ENCODE peak calls at places on chromosomes 13 and 19, in five cellular contexts. One of them, this sample, is unnamed.

GRCh38 chr13:35472308-35473008 is 4.0 kb downstream of the MAB21L1 start:
- DNase-seq in IMR-90: no peak
- DNase-seq in K562: no peak
- DNase-seq in HepG2: no peak
- DNase-seq in H1: no peak
- DNase-seq in this sample: no peak

GRCh38 chr13:48602296-48603040 is 51.3 kb upstream of the CYSLTR2 start:
- DNase-seq in HepG2: no peak
- DNase-seq in K562: no peak
- DNase-seq in IMR-90: no peak
- DNase-seq in H1: no peak
- DNase-seq in this sample: no peak

GRCh38 chr19:57566396-57567256 is 7.0 kb upstream of the ZNF550 start:
- DNase-seq in HepG2: no peak
- DNase-seq in IMR-90: peak; percentile 38
- DNase-seq in H1: no peak
- DNase-seq in K562: no peak
- DNase-seq in this sample: no peak

GRCh38 chr19:35704218-35704617 is at the start of gene ZBTB32:
- DNase-seq in H1: no peak
- DNase-seq in IMR-90: peak; percentile 61
- DNase-seq in HepG2: no peak
- DNase-seq in K562: peak; percentile 95
- DNase-seq in this sample: no peak

GRCh38 chr13:99000137-99000536 is 22.3 kb upstream of the DOCK9 start:
- DNase-seq in IMR-90: no peak
- DNase-seq in H1: no peak
- DNase-seq in K562: no peak
- DNase-seq in HepG2: no peak
- DNase-seq in this sample: no peak

GRCh38 chr19:37506387-37507166 is at the start of gene ZNF793:
- DNase-seq in K562: no peak
- DNase-seq in IMR-90: peak; percentile 54
- DNase-seq in HepG2: no peak
- DNase-seq in H1: peak; percentile 68
- DNase-seq in this sample: peak; percentile 21

GRCh38 chr13:59263531-59263930 is 900.2 kb downstream of the DIAPH3 start:
- DNase-seq in IMR-90: no peak
- DNase-seq in H1: no peak
- DNase-seq in HepG2: no peak
- DNase-seq in K562: no peak
- DNase-seq in this sample: no peak

GRCh38 chr19:33310606-33311325 is 8.4 kb upstream of the CEBPA start:
- DNase-seq in K562: no peak
- DNase-seq in H1: no peak
- DNase-seq in IMR-90: no peak
- DNase-seq in HepG2: no peak
- DNase-seq in this sample: no peak

GRCh38 chr19:8569066-8569761 is 8.0 kb downstream of the MYO1F start:
- DNase-seq in K562: peak; percentile 80
- DNase-seq in H1: no peak
- DNase-seq in HepG2: no peak
- DNase-seq in IMR-90: peak; percentile 96
- DNase-seq in this sample: peak; percentile 29

GRCh38 chr13:32538621-32539246 is at the start of gene N4BP2L2:
- DNase-seq in K562: peak; percentile 71
- DNase-seq in IMR-90: peak; percentile 99
- DNase-seq in HepG2: peak; percentile 96
- DNase-seq in H1: peak; percentile 82
- DNase-seq in this sample: peak; percentile 95

GRCh38 chr19:294341-294818 is 3.2 kb upstream of the PLPP2 start:
- DNase-seq in K562: no peak
- DNase-seq in H1: no peak
- DNase-seq in IMR-90: peak; percentile 8
- DNase-seq in HepG2: no peak
- DNase-seq in this sample: no peak

GRCh38 chr19:12527034-12527836 is 24.0 kb downstream of the ZNF564 start:
- DNase-seq in K562: no peak
- DNase-seq in IMR-90: peak; percentile 41
- DNase-seq in HepG2: no peak
- DNase-seq in H1: no peak
- DNase-seq in this sample: peak; percentile 62

GRCh38 chr19:974564-975257 is 9.4 kb upstream of the WDR18 start:
- DNase-seq in K562: no peak
- DNase-seq in H1: no peak
- DNase-seq in HepG2: no peak
- DNase-seq in IMR-90: no peak
- DNase-seq in this sample: no peak

GRCh38 chr13:113820813-113821651 is 42.8 kb downstream of the GAS6 start:
- DNase-seq in H1: no peak
- DNase-seq in K562: peak; percentile 43
- DNase-seq in IMR-90: peak; percentile 99
- DNase-seq in HepG2: no peak
- DNase-seq in this sample: peak; percentile 69

GRCh38 chr19:40829205-40829604 is 21.0 kb downstream of the CYP2A6 start:
- DNase-seq in H1: no peak
- DNase-seq in HepG2: no peak
- DNase-seq in IMR-90: no peak
- DNase-seq in K562: no peak
- DNase-seq in this sample: no peak

GRCh38 chr19:36514012-36514612 is 14.0 kb downstream of the ZNF260 start:
- DNase-seq in HepG2: no peak
- DNase-seq in IMR-90: no peak
- DNase-seq in H1: no peak
- DNase-seq in K562: no peak
- DNase-seq in this sample: no peak

GRCh38 chr13:100798739-100799361 is 124.3 kb upstream of the TMTC4 start:
- DNase-seq in K562: no peak
- DNase-seq in H1: no peak
- DNase-seq in IMR-90: no peak
- DNase-seq in HepG2: no peak
- DNase-seq in this sample: no peak

GRCh38 chr19:54893406-54893805 is 12.5 kb upstream of the NCR1 start:
- DNase-seq in K562: no peak
- DNase-seq in IMR-90: no peak
- DNase-seq in HepG2: no peak
- DNase-seq in H1: peak; percentile 59
- DNase-seq in this sample: no peak

GRCh38 chr13:33918199-33918932 is 100.4 kb downstream of the RFC3 start:
- DNase-seq in H1: no peak
- DNase-seq in IMR-90: peak; percentile 71
- DNase-seq in HepG2: no peak
- DNase-seq in K562: no peak
- DNase-seq in this sample: peak; percentile 26

GRCh38 chr13:91399189-91400093 is 1.0 kb downstream of the GPC5 start:
- DNase-seq in HepG2: no peak
- DNase-seq in K562: no peak
- DNase-seq in H1: no peak
- DNase-seq in IMR-90: no peak
- DNase-seq in this sample: no peak

GRCh38 chr13:40376867-40377266 is 289.6 kb downstream of the FOXO1 start:
- DNase-seq in HepG2: no peak
- DNase-seq in IMR-90: no peak
- DNase-seq in H1: no peak
- DNase-seq in K562: no peak
- DNase-seq in this sample: no peak

GRCh38 chr19:23673132-23673531 is 13.9 kb downstream of the ZNF675 start:
- DNase-seq in H1: no peak
- DNase-seq in IMR-90: no peak
- DNase-seq in HepG2: no peak
- DNase-seq in K562: no peak
- DNase-seq in this sample: no peak

GRCh38 chr19:11560404-11560988 is 1.5 kb upstream of the ELOF1 start:
- DNase-seq in K562: peak; percentile 73
- DNase-seq in HepG2: peak; percentile 80
- DNase-seq in IMR-90: peak; percentile 84
- DNase-seq in H1: no peak
- DNase-seq in this sample: no peak

GRCh38 chr13:20492036-20492435 is 33.6 kb downstream of the CRYL1 start:
- DNase-seq in H1: no peak
- DNase-seq in HepG2: no peak
- DNase-seq in K562: no peak
- DNase-seq in IMR-90: no peak
- DNase-seq in this sample: no peak

GRCh38 chr19:12872941-12873890 is 8.0 kb downstream of the DNASE2 start:
- DNase-seq in K562: peak; percentile 84
- DNase-seq in H1: no peak
- DNase-seq in IMR-90: peak; percentile 37
- DNase-seq in HepG2: peak; percentile 17
- DNase-seq in this sample: no peak

GRCh38 chr13:113452942-113453901 is at the start of gene ADPRHL1:
- DNase-seq in H1: no peak
- DNase-seq in IMR-90: no peak
- DNase-seq in HepG2: no peak
- DNase-seq in K562: no peak
- DNase-seq in this sample: no peak

GRCh38 chr13:109680930-109681329 is 105.5 kb downstream of the IRS2 start:
- DNase-seq in IMR-90: no peak
- DNase-seq in H1: no peak
- DNase-seq in K562: no peak
- DNase-seq in HepG2: no peak
- DNase-seq in this sample: no peak

GRCh38 chr13:109684836-109685602 is 101.4 kb downstream of the IRS2 start:
- DNase-seq in K562: no peak
- DNase-seq in H1: no peak
- DNase-seq in HepG2: no peak
- DNase-seq in IMR-90: no peak
- DNase-seq in this sample: no peak

GRCh38 chr13:109682534-109683244 is 103.7 kb downstream of the IRS2 start:
- DNase-seq in K562: no peak
- DNase-seq in HepG2: no peak
- DNase-seq in IMR-90: no peak
- DNase-seq in H1: no peak
- DNase-seq in this sample: no peak

GRCh38 chr13:109687559-109688448 is 98.6 kb downstream of the IRS2 start:
- DNase-seq in HepG2: no peak
- DNase-seq in K562: no peak
- DNase-seq in H1: no peak
- DNase-seq in IMR-90: no peak
- DNase-seq in this sample: no peak

GRCh38 chr13:109684084-109684835 is 102.1 kb downstream of the IRS2 start:
- DNase-seq in H1: no peak
- DNase-seq in K562: no peak
- DNase-seq in HepG2: no peak
- DNase-seq in IMR-90: no peak
- DNase-seq in this sample: no peak
- TF ChIP-seq MAFK in H1: no peak
- TF ChIP-seq MAFK in K562: no peak
- TF ChIP-seq MAFK in HepG2: no peak
- TF ChIP-seq MAFK in IMR-90: no peak
- TF ChIP-seq MAFK in this sample: no peak

GRCh38 chr19:10286803-10287737 is at the start of gene ICAM4:
- DNase-seq in HepG2: peak; percentile 63
- DNase-seq in IMR-90: peak; percentile 29
- DNase-seq in K562: peak; percentile 80
- DNase-seq in H1: no peak
- DNase-seq in this sample: no peak
- TF ChIP-seq MAFK in HepG2: no peak
- TF ChIP-seq MAFK in IMR-90: no peak
- TF ChIP-seq MAFK in K562: no peak
- TF ChIP-seq MAFK in H1: no peak
- TF ChIP-seq MAFK in this sample: no peak

DNA sequence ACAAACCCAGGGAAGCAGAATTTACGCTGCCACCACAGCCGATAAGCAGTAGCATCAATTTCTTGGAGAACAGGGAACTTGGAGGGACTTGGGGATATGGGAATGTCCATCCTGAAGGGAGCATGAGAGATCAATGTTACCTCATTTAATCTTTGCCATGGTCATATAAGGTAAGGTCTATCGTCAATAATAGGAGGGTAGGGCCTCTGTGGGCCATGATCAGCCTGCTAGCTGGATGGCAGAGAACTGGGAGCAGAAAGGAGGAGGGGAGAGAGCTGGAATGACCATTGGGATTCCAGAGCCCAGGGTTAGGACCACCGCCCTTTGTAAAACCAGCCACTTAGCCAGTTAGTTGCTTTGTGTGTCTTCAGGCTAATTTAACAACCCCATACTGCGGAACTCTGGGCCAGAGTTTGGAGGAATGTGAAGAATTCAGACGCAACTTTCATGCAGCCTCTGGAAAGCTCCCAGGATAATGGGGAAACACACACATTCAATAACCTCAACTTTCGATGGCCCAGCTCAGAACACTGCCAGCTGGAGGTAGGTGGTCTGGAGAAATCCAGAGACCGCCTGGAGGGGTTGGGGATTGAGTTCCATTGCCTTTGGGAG is 40.3 kb downstream of the ZNF557 start:
- DNase-seq in HepG2: peak; percentile 11
- DNase-seq in IMR-90: no peak
- DNase-seq in H1: peak; percentile 59
- DNase-seq in K562: no peak
- DNase-seq in this sample: no peak
- TF ChIP-seq MAFK in HepG2: no peak
- TF ChIP-seq MAFK in IMR-90: no peak
- TF ChIP-seq MAFK in H1: no peak
- TF ChIP-seq MAFK in K562: no peak
- TF ChIP-seq MAFK in this sample: no peak

DNA sequence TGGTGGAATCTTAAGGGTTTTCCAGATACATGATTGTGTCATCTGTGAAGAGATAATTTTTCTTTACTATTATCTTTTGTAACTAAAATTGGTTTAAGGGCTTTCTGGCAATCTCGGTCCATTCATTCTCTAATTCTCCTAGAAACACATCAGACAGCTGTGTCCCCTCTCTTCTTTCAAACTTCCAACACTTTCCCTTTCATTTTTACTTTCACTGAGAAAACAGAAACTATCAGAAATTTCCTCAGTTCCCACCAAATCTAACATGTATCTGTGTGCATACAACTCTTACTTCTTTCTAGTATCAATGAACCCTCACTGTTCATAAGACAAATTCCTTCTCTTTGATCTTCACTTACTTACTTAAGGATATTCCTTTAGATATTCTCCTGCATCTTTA is 40.2 kb downstream of the KCNRG start:
- DNase-seq in K562: no peak
- DNase-seq in H1: no peak
- DNase-seq in IMR-90: no peak
- DNase-seq in HepG2: no peak
- DNase-seq in this sample: no peak
- TF ChIP-seq MAFK in K562: no peak
- TF ChIP-seq MAFK in H1: no peak
- TF ChIP-seq MAFK in IMR-90: no peak
- TF ChIP-seq MAFK in HepG2: no peak
- TF ChIP-seq MAFK in this sample: no peak

DNA sequence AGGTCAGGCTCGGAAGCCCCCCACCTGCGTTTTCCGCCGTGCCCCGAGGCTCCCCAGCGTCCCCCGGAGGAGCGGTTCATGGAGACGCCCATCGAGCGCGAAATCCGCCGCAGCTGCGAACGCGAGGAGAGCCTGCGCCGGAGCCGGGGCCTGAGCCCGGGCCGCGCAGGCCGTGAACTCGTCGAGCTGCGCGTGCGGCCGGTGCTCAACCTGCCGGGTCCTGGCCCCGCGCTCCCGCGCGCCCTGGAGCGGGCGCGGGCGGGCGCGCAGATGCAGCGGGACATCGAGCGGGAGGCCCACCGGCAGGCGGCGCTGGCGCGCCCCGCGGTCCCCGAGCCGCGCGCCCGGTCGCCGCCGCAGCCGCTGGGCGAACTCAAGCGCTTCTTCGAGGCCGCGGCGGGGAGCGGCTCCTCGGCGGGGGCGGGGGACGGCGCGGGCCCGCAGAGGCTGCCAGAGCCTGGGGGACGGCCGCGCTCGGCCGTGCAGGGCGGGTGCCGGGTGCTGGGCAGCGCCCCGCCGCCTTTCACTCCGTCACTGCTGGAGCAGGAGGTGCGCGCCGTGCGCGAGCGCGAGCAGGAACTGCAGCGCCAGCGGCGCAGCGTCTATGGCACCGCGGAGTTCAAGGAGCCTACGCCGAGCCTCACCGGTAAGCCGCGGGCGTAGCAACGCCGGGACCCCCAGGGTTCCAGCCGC is 792 bp downstream of the MISP3 start:
- DNase-seq in K562: peak; percentile 82
- DNase-seq in HepG2: no peak
- DNase-seq in IMR-90: peak; percentile 82
- DNase-seq in H1: no peak
- DNase-seq in this sample: peak; percentile 78
- TF ChIP-seq MAFK in K562: no peak
- TF ChIP-seq MAFK in HepG2: no peak
- TF ChIP-seq MAFK in IMR-90: no peak
- TF ChIP-seq MAFK in H1: no peak
- TF ChIP-seq MAFK in this sample: no peak